ENCODE peak calls at places on chromosomes 5 and 9, in four cellular contexts. P, H, U and Y are unnamed samples.

GRCh38 chr9:126158591-126159519 is 167.8 kb upstream of the MVB12B start:
- DNase-seq in P (no peak), H (no peak), U (no peak), Y (no peak)

GRCh38 chr5:157469687-157470086 is 9.7 kb downstream of the NIPAL4 start:
- DNase-seq in P (no peak), H (no peak), U (no peak), Y (no peak)

GRCh38 chr9:14452539-14452938 is 138.6 kb upstream of the NFIB start:
- DNase-seq in P (no peak), H (no peak), U (no peak), Y (no peak)

GRCh38 chr9:69325409-69326212 is 596 bp downstream of the ENTREP1 start:
- DNase-seq in P (no peak), H (peak; percentile 41), U (peak; percentile 28), Y (no peak)

GRCh38 chr9:135505406-135506187 is 5.1 kb downstream of the MRPS2 start:
- DNase-seq in P (no peak), H (no peak), U (no peak), Y (no peak)

GRCh38 chr9:79237861-79238260 is 333.9 kb upstream of the TLE4 start:
- DNase-seq in P (no peak), H (no peak), U (no peak), Y (no peak)

GRCh38 chr9:129278391-129279237 is 100.6 kb upstream of the IER5L start:
- DNase-seq in P (no peak), H (no peak), U (peak; percentile 65), Y (no peak)

GRCh38 chr5:132475531-132475930 is 15.0 kb downstream of the IRF1 start:
- DNase-seq in P (no peak), H (no peak), U (no peak), Y (no peak)

GRCh38 chr5:129541648-129542251 is 81.7 kb downstream of the ADAMTS19 start:
- DNase-seq in P (no peak), H (peak; percentile 28), U (no peak), Y (no peak)

GRCh38 chr9:21761309-21761901 is 41.0 kb upstream of the MTAP start:
- DNase-seq in P (no peak), H (no peak), U (no peak), Y (no peak)

GRCh38 chr5:98927242-98927987 is 1.4 kb downstream of the CHD1 start:
- DNase-seq in P (peak; percentile 27), H (peak; percentile 22), U (peak; percentile 67), Y (no peak)

GRCh38 chr9:128494108-128494742 is 10.3 kb upstream of the GLE1 start:
- DNase-seq in P (peak; percentile 95), H (no peak), U (peak; percentile 77), Y (no peak)